ENCODE peak calls at places on chromosomes 2 and 18, in five cellular contexts. One of them, this sample, is unnamed. For H3K36me3, the result is how much of the 10 kb centered on the place peaks cover.

GRCh38 chr18:10064267-10064666 is 150.5 kb downstream of the VAPA start:
- DNase-seq in CD8-positive, alpha-beta T cell: no peak
- DNase-seq in psoas muscle: no peak
- DNase-seq in heart right ventricle: no peak
- DNase-seq in keratinocyte: no peak
- DNase-seq in this sample: no peak

GRCh38 chr18:69935319-69936190 is 12.1 kb downstream of the CD226 start:
- DNase-seq in CD8-positive, alpha-beta T cell: peak
- DNase-seq in psoas muscle: no peak
- DNase-seq in heart right ventricle: no peak
- DNase-seq in keratinocyte: no peak
- DNase-seq in this sample: no peak

GRCh38 chr2:11775384-11775783 is 29.0 kb downstream of the LPIN1 start:
- DNase-seq in CD8-positive, alpha-beta T cell: no peak
- DNase-seq in psoas muscle: no peak
- DNase-seq in heart right ventricle: no peak
- DNase-seq in keratinocyte: no peak
- DNase-seq in this sample: no peak

GRCh38 chr18:832085-832681 is 20.1 kb upstream of the YES1 start:
- DNase-seq in CD8-positive, alpha-beta T cell: peak
- DNase-seq in psoas muscle: no peak
- DNase-seq in heart right ventricle: peak
- DNase-seq in keratinocyte: no peak
- DNase-seq in this sample: no peak

GRCh38 chr2:112941753-112942653 is 31.0 kb downstream of the IL37 start:
- DNase-seq in CD8-positive, alpha-beta T cell: peak
- DNase-seq in psoas muscle: peak
- DNase-seq in heart right ventricle: peak
- DNase-seq in keratinocyte: peak
- DNase-seq in this sample: peak

GRCh38 chr18:70464343-70465114 is 175.7 kb downstream of the SOCS6 start:
- DNase-seq in CD8-positive, alpha-beta T cell: peak
- DNase-seq in psoas muscle: peak
- DNase-seq in heart right ventricle: peak
- DNase-seq in keratinocyte: no peak
- DNase-seq in this sample: peak

GRCh38 chr2:236026839-236027238 is 141.3 kb downstream of the GBX2 start:
- DNase-seq in CD8-positive, alpha-beta T cell: no peak
- DNase-seq in psoas muscle: no peak
- DNase-seq in heart right ventricle: no peak
- DNase-seq in keratinocyte: no peak
- DNase-seq in this sample: no peak

GRCh38 chr2:62475172-62476011 is 30.6 kb downstream of the TMEM17 start:
- DNase-seq in CD8-positive, alpha-beta T cell: no peak
- DNase-seq in psoas muscle: no peak
- DNase-seq in heart right ventricle: no peak
- DNase-seq in keratinocyte: no peak
- DNase-seq in this sample: no peak

GRCh38 chr2:146068051-146068450 is 1548.1 kb upstream of the ZEB2 start:
- DNase-seq in CD8-positive, alpha-beta T cell: no peak
- DNase-seq in psoas muscle: no peak
- DNase-seq in heart right ventricle: no peak
- DNase-seq in keratinocyte: no peak
- DNase-seq in this sample: no peak

GRCh38 chr2:101883860-101884259 is 107.9 kb upstream of the IL1R2 start:
- DNase-seq in CD8-positive, alpha-beta T cell: peak
- DNase-seq in psoas muscle: no peak
- DNase-seq in heart right ventricle: no peak
- DNase-seq in keratinocyte: no peak
- DNase-seq in this sample: no peak
- H3K36me3 ChIP-seq in CD8-positive, alpha-beta T cell: under half
- H3K36me3 ChIP-seq in psoas muscle: under half
- H3K36me3 ChIP-seq in heart right ventricle: under half
- H3K36me3 ChIP-seq in keratinocyte: under half
- H3K36me3 ChIP-seq in this sample: under half

GRCh38 chr2:200966770-200967169 is 3.3 kb upstream of the ORC2 start:
- DNase-seq in CD8-positive, alpha-beta T cell: no peak
- DNase-seq in psoas muscle: no peak
- DNase-seq in heart right ventricle: no peak
- DNase-seq in keratinocyte: peak
- DNase-seq in this sample: no peak
- TF ChIP-seq CTCF in CD8-positive, alpha-beta T cell: no peak
- TF ChIP-seq CTCF in psoas muscle: no peak
- TF ChIP-seq CTCF in heart right ventricle: no peak
- TF ChIP-seq CTCF in keratinocyte: no peak
- TF ChIP-seq CTCF in this sample: no peak

DNA sequence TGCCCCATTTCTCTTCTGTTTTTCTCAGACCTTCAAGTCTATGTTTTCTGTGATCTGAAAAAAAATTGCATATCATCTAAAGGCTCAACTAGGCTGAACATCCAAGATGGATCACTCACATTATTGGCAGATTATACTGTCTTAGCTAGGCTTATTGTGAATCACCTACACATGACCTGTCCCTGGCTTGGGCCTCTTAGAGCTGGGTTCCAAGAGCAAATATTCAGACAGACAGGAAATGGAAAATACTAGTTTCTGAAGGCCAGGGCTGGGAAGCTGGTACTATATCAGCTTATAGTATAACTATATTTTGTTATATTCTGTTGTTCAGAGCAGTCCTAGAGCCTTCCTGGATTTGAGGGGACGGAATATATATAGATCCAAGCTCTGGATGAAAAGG is 90.3 kb downstream of the PIK3C3 start:
- DNase-seq in CD8-positive, alpha-beta T cell: no peak
- DNase-seq in psoas muscle: no peak
- DNase-seq in heart right ventricle: no peak
- DNase-seq in keratinocyte: no peak
- DNase-seq in this sample: no peak
- H3K36me3 ChIP-seq in CD8-positive, alpha-beta T cell: under half
- H3K36me3 ChIP-seq in psoas muscle: under half
- H3K36me3 ChIP-seq in heart right ventricle: under half
- H3K36me3 ChIP-seq in keratinocyte: under half
- H3K36me3 ChIP-seq in this sample: half or more

DNA sequence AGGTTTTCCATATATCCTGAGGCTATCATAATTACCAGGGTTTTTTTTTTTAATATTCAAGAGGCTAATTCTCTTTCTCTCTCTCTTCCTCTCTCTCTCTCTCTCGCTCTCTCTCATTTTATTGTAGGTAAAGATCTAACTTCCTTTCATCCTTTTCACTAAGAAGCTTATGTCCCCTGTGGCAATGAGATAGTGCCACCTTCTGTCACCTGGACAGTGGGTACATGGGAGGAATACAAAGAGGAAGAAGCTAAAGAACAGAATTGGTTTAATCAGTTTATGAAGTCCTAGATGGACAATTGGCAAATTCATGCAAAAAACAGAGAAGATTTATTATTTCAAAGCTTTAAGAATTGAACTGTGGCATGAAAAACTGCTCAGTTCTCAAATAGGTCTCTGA is 1582.3 kb upstream of the TMEFF2 start:
- DNase-seq in CD8-positive, alpha-beta T cell: no peak
- DNase-seq in psoas muscle: no peak
- DNase-seq in heart right ventricle: no peak
- DNase-seq in keratinocyte: no peak
- DNase-seq in this sample: no peak
- TF ChIP-seq CTCF in CD8-positive, alpha-beta T cell: no peak
- TF ChIP-seq CTCF in psoas muscle: no peak
- TF ChIP-seq CTCF in heart right ventricle: no peak
- TF ChIP-seq CTCF in keratinocyte: no peak
- TF ChIP-seq CTCF in this sample: no peak

GRCh38 chr2:64108842-64109241 is 35.4 kb downstream of the PELI1 start:
- DNase-seq in CD8-positive, alpha-beta T cell: no peak
- DNase-seq in psoas muscle: no peak
- DNase-seq in heart right ventricle: no peak
- DNase-seq in keratinocyte: no peak
- DNase-seq in this sample: peak
- H3K36me3 ChIP-seq in CD8-positive, alpha-beta T cell: under half
- H3K36me3 ChIP-seq in psoas muscle: under half
- H3K36me3 ChIP-seq in heart right ventricle: under half
- H3K36me3 ChIP-seq in keratinocyte: under half
- H3K36me3 ChIP-seq in this sample: under half

DNA sequence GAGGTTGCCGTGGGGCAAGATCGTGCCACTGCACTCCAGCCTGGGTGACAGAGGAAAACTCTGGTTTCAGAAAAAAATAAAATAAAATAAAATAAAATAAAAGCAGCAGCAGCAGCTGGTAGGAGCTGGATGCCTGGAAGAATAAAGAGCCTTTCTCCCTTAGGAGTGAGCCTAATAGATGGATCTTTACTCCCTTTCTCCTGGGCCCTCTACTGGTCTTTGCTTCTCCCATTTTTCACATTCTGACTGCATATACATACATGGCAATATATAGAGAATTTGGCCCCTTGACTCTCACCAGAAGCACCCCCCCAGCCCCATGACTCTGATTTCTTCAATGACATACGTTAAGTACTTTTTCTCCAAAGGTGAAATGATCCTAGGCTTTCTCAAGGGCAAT is 9.8 kb upstream of the MALT1 start:
- DNase-seq in CD8-positive, alpha-beta T cell: no peak
- DNase-seq in psoas muscle: no peak
- DNase-seq in heart right ventricle: no peak
- DNase-seq in keratinocyte: no peak
- DNase-seq in this sample: no peak
- TF ChIP-seq CTCF in CD8-positive, alpha-beta T cell: no peak
- TF ChIP-seq CTCF in psoas muscle: peak
- TF ChIP-seq CTCF in heart right ventricle: no peak
- TF ChIP-seq CTCF in keratinocyte: peak
- TF ChIP-seq CTCF in this sample: no peak

GRCh38 chr18:59385191-59385590 is 26.1 kb upstream of the LMAN1 start:
- DNase-seq in CD8-positive, alpha-beta T cell: no peak
- DNase-seq in psoas muscle: no peak
- DNase-seq in heart right ventricle: no peak
- DNase-seq in keratinocyte: no peak
- DNase-seq in this sample: no peak
- H3K36me3 ChIP-seq in CD8-positive, alpha-beta T cell: under half
- H3K36me3 ChIP-seq in psoas muscle: under half
- H3K36me3 ChIP-seq in heart right ventricle: under half
- H3K36me3 ChIP-seq in keratinocyte: under half
- H3K36me3 ChIP-seq in this sample: under half

DNA sequence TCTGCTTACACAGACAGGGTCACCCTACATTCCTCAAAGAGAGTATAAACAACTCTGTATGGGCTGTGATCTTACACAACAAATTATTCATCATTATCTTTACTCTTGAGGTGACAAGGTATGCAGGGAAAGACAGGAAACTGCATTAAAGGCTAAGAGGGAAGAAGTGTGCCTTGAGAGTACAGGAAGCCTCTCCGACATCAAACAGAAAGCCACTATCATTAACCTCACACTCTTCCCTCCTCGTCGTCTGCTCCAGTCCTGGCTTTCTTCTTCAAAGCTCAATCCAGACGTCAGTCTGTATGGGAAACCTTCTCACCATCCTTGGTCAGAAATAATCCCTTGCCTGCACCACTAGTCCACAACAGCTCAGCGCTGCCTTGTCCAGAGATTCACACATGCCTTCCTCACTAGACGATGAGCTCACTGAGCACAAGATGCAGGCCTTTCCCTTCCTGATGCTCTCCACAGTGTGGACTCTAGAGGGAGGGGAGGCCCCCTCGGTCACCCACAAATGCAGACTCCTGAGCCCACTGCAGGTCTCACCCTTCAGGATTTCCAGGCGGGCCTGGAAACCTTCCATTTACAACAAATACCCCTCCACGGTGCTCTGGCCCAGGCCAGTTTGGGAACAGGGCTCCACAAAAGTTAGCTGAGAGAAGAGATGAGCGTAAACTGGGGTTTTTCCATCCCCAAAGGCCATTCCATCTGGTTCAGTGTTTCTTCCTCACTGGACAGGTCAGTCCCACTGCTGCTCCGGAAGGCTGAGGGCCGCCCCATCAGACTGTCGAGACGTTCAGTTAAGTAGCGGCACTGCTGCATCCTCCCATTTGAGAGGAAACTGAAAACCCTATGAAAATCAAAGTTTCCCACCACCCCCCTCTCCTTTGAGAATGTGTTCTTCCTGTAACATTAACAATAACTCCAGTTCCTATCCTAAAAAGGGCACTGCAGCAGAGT is 55.9 kb downstream of the UXS1 start:
- DNase-seq in CD8-positive, alpha-beta T cell: no peak
- DNase-seq in psoas muscle: no peak
- DNase-seq in heart right ventricle: no peak
- DNase-seq in keratinocyte: no peak
- DNase-seq in this sample: no peak
- TF ChIP-seq CTCF in CD8-positive, alpha-beta T cell: no peak
- TF ChIP-seq CTCF in psoas muscle: no peak
- TF ChIP-seq CTCF in heart right ventricle: no peak
- TF ChIP-seq CTCF in keratinocyte: no peak
- TF ChIP-seq CTCF in this sample: no peak

DNA sequence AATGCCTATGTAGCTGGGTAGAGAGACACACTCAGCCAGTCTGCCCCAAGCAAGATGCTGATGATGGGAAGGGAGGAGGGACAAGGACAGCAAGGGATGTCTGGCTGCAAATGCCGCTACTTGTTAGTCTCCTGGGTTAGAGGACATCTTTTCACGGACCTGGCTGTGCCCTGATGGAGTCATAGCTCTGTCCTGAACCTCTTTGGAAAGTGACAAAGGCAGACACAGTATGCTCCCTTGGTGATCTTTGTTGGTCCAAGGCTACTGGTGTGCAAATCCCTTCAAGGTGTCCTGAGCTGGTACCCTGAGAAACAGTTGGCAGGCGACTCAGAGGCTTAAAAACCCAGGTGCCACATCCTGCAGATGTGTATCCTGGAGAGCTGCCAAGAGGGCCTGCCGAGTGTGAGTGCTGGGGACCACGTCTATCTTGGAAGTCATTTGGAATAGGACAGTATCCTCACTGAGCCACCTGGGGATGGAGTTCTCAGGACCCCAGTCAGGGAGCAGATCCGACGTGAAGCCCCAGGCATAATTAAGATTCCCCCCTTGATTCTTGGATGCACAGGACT is 10.8 kb downstream of the FOSL2 start:
- DNase-seq in CD8-positive, alpha-beta T cell: no peak
- DNase-seq in psoas muscle: no peak
- DNase-seq in heart right ventricle: no peak
- DNase-seq in keratinocyte: no peak
- DNase-seq in this sample: peak
- H3K36me3 ChIP-seq in CD8-positive, alpha-beta T cell: under half
- H3K36me3 ChIP-seq in psoas muscle: under half
- H3K36me3 ChIP-seq in heart right ventricle: under half
- H3K36me3 ChIP-seq in keratinocyte: under half
- H3K36me3 ChIP-seq in this sample: under half